ENCODE peak calls at places on chromosome 11, in six cellular contexts. T is psoas muscle; Q is CD4-positive, CD25-positive, alpha-beta regulatory T cell; K is iPS DF 6.9; L is lower lobe of right lung; Z is GM23338. H is an unnamed sample.

GRCh38 chr11:29937526-29937925 is 79.3 kb downstream of the KCNA4 start:
- DNase-seq in L (no peak), T (no peak), Q (no peak), K (no peak), Z (no peak), H (no peak)

GRCh38 chr11:103988595-103988969 is 47.9 kb upstream of the DDI1 start:
- DNase-seq in L (no peak), K (no peak), Q (no peak), T (no peak), Z (no peak), H (no peak)

GRCh38 chr11:116502641-116503061 is 270.1 kb downstream of the BUD13 start:
- DNase-seq in L (no peak), Z (no peak), T (peak; percentile 67), Q (no peak), K (no peak), H (no peak)

GRCh38 chr11:22778642-22779041 is 51.0 kb downstream of the SVIP start:
- DNase-seq in T (no peak), Q (no peak), Z (peak; percentile 18), K (no peak), L (no peak), H (no peak)

GRCh38 chr11:68146704-68147474 is 25.7 kb upstream of the CHKA start:
- DNase-seq in K (no peak), T (no peak), Q (no peak), L (peak; percentile 74), Z (no peak), H (peak; percentile 47)

GRCh38 chr11:113351490-113351889 is 36.1 kb upstream of the ANKK1 start:
- DNase-seq in K (no peak), L (no peak), Z (no peak), Q (no peak), T (no peak), H (no peak)

GRCh38 chr11:67051945-67052488 is 4.6 kb upstream of the RHOD start:
- DNase-seq in K (no peak), L (no peak), Z (no peak), Q (no peak), T (no peak), H (no peak)

GRCh38 chr11:15947681-15948648 is 408.4 kb downstream of the SOX6 start:
- DNase-seq in T (no peak), L (no peak), K (no peak), Q (no peak), Z (no peak), H (no peak)

GRCh38 chr11:68449951-68450350 is 10.6 kb upstream of the PPP6R3 start:
- DNase-seq in Q (no peak), Z (no peak), T (no peak), K (no peak), L (peak; percentile 34), H (no peak)

GRCh38 chr11:838441-839279 is 3.7 kb downstream of the POLR2L start:
- DNase-seq in Q (no peak), Z (peak; percentile 79), L (no peak), T (no peak), K (no peak), H (peak; percentile 90)

GRCh38 chr11:63839508-63840355 is 822 bp downstream of the MARK2 start:
- DNase-seq in Z (peak; percentile 51), L (peak; percentile 63), K (no peak), Q (peak; percentile 25), T (peak; percentile 62), H (no peak)

GRCh38 chr11:132895340-132895739 is 637.0 kb downstream of the OPCML start:
- DNase-seq in Q (no peak), Z (no peak), T (no peak), L (no peak), K (no peak), H (no peak)

GRCh38 chr11:110979696-110980095 is 265.8 kb upstream of the POU2AF2 start:
- DNase-seq in K (no peak), Q (no peak), L (no peak), T (no peak), Z (no peak), H (no peak)

GRCh38 chr11:123509737-123510578 is 79.9 kb downstream of the GRAMD1B start:
- DNase-seq in K (peak; percentile 48), Z (peak; percentile 80), T (no peak), Q (no peak), L (no peak), H (peak; percentile 81)

GRCh38 chr11:113593698-113594308 is 112.3 kb downstream of the TMPRSS5 start:
- DNase-seq in L (no peak), Q (no peak), K (no peak), Z (no peak), T (no peak), H (no peak)

GRCh38 chr11:88597387-88597786 is 259.9 kb upstream of the CTSC start:
- DNase-seq in Q (no peak), T (no peak), L (no peak), Z (no peak), K (no peak), H (no peak)

GRCh38 chr11:13486926-13487660 is 8.7 kb downstream of the PTH start:
- DNase-seq in T (no peak), L (peak; percentile 82), K (no peak), Z (peak; percentile 87), Q (peak; percentile 40), H (peak; percentile 72)

GRCh38 chr11:119635041-119635745 is 93.8 kb downstream of the NECTIN1 start:
- DNase-seq in Z (no peak), L (no peak), T (no peak), K (no peak), Q (no peak), H (no peak)

GRCh38 chr11:126529037-126529436 is 173.6 kb downstream of the ST3GAL4 start:
- DNase-seq in L (no peak), K (no peak), Q (no peak), Z (no peak), T (no peak), H (peak; percentile 32)

GRCh38 chr11:45473491-45473890 is 187.3 kb upstream of the SYT13 start:
- DNase-seq in L (no peak), Z (peak; percentile 21), T (no peak), K (no peak), Q (no peak), H (peak; percentile 44)

GRCh38 chr11:93908689-93909088 is 58.3 kb upstream of the VSTM5 start:
- DNase-seq in L (no peak), Z (peak; percentile 19), Q (no peak), T (no peak), K (no peak), H (no peak)

GRCh38 chr11:68941324-68942089 is 37.8 kb downstream of the IGHMBP2 start:
- DNase-seq in Q (no peak), K (no peak), T (no peak), L (no peak), Z (no peak), H (peak; percentile 39)

GRCh38 chr11:81932303-81932702 is 801.4 kb downstream of the FAM181B start:
- DNase-seq in K (no peak), Q (no peak), Z (no peak), L (no peak), T (no peak), H (no peak)

GRCh38 chr11:70031631-70032469 is 46.3 kb upstream of the ANO1 start:
- DNase-seq in Z (no peak), Q (no peak), L (no peak), K (no peak), T (no peak), H (no peak)

GRCh38 chr11:35548925-35549561 is 23.6 kb upstream of the PAMR1 start:
- DNase-seq in Q (no peak), L (no peak), T (no peak), K (no peak), Z (no peak), H (peak; percentile 43)

GRCh38 chr11:72959998-72960731 is 146.0 kb downstream of the ATG16L2 start:
- DNase-seq in Q (no peak), K (no peak), L (no peak), Z (no peak), T (peak; percentile 53), H (no peak)
- H3K36me3 ChIP-seq in Q (no peaks in the 10 kb centered on the region), K (no peaks in the 10 kb centered on the region), L (no peaks in the 10 kb centered on the region), Z (no peaks in the 10 kb centered on the region), T (no peaks in the 10 kb centered on the region), H (no peaks in the 10 kb centered on the region)

GRCh38 chr11:27379449-27379848 is 16.4 kb upstream of the CCDC34 start:
- DNase-seq in Z (no peak), L (no peak), K (no peak), T (no peak), Q (no peak), H (no peak)
- H3K36me3 ChIP-seq in Z (peaks cover 30% of the 10 kb centered on the region), L (no peaks in the 10 kb centered on the region), K (peaks cover 7% of the 10 kb centered on the region), T (peaks cover 7% of the 10 kb centered on the region), Q (no peaks in the 10 kb centered on the region), H (peaks cover 10% of the 10 kb centered on the region)

DNA sequence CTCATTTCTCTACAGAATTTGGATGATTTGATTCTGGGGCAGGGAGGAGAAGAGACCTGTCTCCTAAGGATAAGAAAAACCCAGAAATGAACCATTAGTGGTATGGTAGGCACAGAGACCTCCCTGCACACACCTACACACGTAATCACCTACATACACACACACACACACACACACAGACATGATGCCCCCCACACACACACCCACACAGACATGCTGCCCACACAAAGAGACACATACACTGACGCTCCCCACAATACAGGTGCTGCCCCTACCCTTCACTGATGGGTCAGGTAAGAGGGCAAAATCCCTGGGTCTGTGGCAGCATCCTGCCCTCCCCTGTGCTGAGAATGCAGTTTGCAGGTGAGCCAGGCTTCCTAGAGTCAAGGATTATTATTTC is 1.1 kb upstream of the SYT7 start:
- DNase-seq in L (no peak), T (no peak), K (no peak), Z (no peak), Q (no peak), H (no peak)
- H3K36me3 ChIP-seq in L (no peaks in the 10 kb centered on the region), T (no peaks in the 10 kb centered on the region), K (no peaks in the 10 kb centered on the region), Z (no peaks in the 10 kb centered on the region), Q (no peaks in the 10 kb centered on the region), H (no peaks in the 10 kb centered on the region)

GRCh38 chr11:80592546-80592945 is 1151.7 kb upstream of the TENM4 start:
- DNase-seq in K (no peak), Z (no peak), T (no peak), Q (no peak), L (no peak), H (no peak)
- H3K36me3 ChIP-seq in K (no peaks in the 10 kb centered on the region), Z (no peaks in the 10 kb centered on the region), T (no peaks in the 10 kb centered on the region), Q (no peaks in the 10 kb centered on the region), L (no peaks in the 10 kb centered on the region), H (no peaks in the 10 kb centered on the region)

GRCh38 chr11:122207505-122207904 is 91.5 kb upstream of the BLID start:
- DNase-seq in Q (no peak), Z (no peak), K (no peak), T (no peak), L (no peak), H (no peak)
- H3K36me3 ChIP-seq in Q (no peaks in the 10 kb centered on the region), Z (no peaks in the 10 kb centered on the region), K (no peaks in the 10 kb centered on the region), T (no peaks in the 10 kb centered on the region), L (no peaks in the 10 kb centered on the region), H (no peaks in the 10 kb centered on the region)

DNA sequence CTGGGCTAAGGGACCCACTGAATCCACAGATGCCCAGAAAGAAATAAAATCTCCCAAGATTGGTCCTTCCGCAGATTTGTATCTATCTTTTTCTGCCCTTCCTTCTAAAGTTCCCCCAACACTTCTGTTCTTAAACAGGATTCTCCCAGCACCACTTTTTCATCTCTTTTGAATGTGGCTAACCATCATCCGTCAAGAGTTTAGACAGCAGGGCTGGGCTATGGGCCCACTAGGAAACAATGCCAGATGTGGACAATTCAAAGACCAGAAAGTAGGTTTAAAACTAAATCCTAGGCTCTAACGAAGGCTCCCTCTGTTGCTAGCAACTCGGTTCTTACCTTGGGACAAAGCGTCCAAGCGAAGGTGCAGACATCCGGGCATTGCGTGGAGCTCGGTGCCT is 100.0 kb downstream of the AMBRA1 start:
- DNase-seq in Z (no peak), T (no peak), L (no peak), K (no peak), Q (no peak), H (no peak)
- H3K36me3 ChIP-seq in Z (peaks cover 3% of the 10 kb centered on the region), T (peaks cover 5% of the 10 kb centered on the region), L (peaks cover 42% of the 10 kb centered on the region), K (no peaks in the 10 kb centered on the region), Q (peaks cover 58% of the 10 kb centered on the region), H (peaks cover 2% of the 10 kb centered on the region)

GRCh38 chr11:46889689-46890475 is 28.5 kb downstream of the LRP4 start:
- DNase-seq in L (no peak), Q (peak; percentile 53), Z (peak; percentile 91), K (peak; percentile 73), T (peak; percentile 65), H (peak; percentile 87)
- H3K36me3 ChIP-seq in L (peaks cover 16% of the 10 kb centered on the region), Q (no peaks in the 10 kb centered on the region), Z (peaks cover 31% of the 10 kb centered on the region), K (peaks cover 23% of the 10 kb centered on the region), T (no peaks in the 10 kb centered on the region), H (peaks cover 29% of the 10 kb centered on the region)